ENCODE peak calls at places on chromosome 22, in four cellular contexts. One of them, this sample, is unnamed.

GRCh38 chr22:48096846-48097665 is 1334.6 kb downstream of the TBC1D22A start:
- DNase-seq in RWPE1: no peak
- DNase-seq in upper lobe of right lung: peak
- DNase-seq in dorsolateral prefrontal cortex: peak
- DNase-seq in this sample: no peak

GRCh38 chr22:35043251-35043931 is 22.6 kb upstream of the ISX start:
- DNase-seq in RWPE1: peak
- DNase-seq in upper lobe of right lung: no peak
- DNase-seq in dorsolateral prefrontal cortex: no peak
- DNase-seq in this sample: peak

GRCh38 chr22:19503869-19504268 is 20.3 kb downstream of the CLDN5 start:
- DNase-seq in RWPE1: no peak
- DNase-seq in upper lobe of right lung: peak
- DNase-seq in dorsolateral prefrontal cortex: no peak
- DNase-seq in this sample: no peak

GRCh38 chr22:46104881-46105493 is 45.3 kb upstream of the PPARA start:
- DNase-seq in RWPE1: no peak
- DNase-seq in upper lobe of right lung: no peak
- DNase-seq in dorsolateral prefrontal cortex: no peak
- DNase-seq in this sample: no peak

GRCh38 chr22:24049211-24049610 is 38.1 kb downstream of the CABIN1 start:
- DNase-seq in RWPE1: no peak
- DNase-seq in upper lobe of right lung: no peak
- DNase-seq in dorsolateral prefrontal cortex: no peak
- DNase-seq in this sample: no peak

GRCh38 chr22:28570697-28571373 is 108.8 kb downstream of the TTC28 start:
- DNase-seq in RWPE1: no peak
- DNase-seq in upper lobe of right lung: no peak
- DNase-seq in dorsolateral prefrontal cortex: no peak
- DNase-seq in this sample: no peak

GRCh38 chr22:23889620-23890019 is 4.6 kb upstream of the MIF start:
- DNase-seq in RWPE1: no peak
- DNase-seq in upper lobe of right lung: no peak
- DNase-seq in dorsolateral prefrontal cortex: no peak
- DNase-seq in this sample: no peak

GRCh38 chr22:43867839-43868652 is 5.7 kb upstream of the SULT4A1 start:
- DNase-seq in RWPE1: peak
- DNase-seq in upper lobe of right lung: peak
- DNase-seq in dorsolateral prefrontal cortex: no peak
- DNase-seq in this sample: peak

GRCh38 chr22:24583221-24583971 is 9.5 kb downstream of the LRRC75B start:
- DNase-seq in RWPE1: no peak
- DNase-seq in upper lobe of right lung: no peak
- DNase-seq in dorsolateral prefrontal cortex: no peak
- DNase-seq in this sample: peak

GRCh38 chr22:45502215-45503070 is at the start of gene FBLN1:
- DNase-seq in RWPE1: peak
- DNase-seq in upper lobe of right lung: no peak
- DNase-seq in dorsolateral prefrontal cortex: no peak
- DNase-seq in this sample: no peak

GRCh38 chr22:33758961-33759360 is 161.3 kb downstream of the LARGE1 start:
- DNase-seq in RWPE1: no peak
- DNase-seq in upper lobe of right lung: no peak
- DNase-seq in dorsolateral prefrontal cortex: no peak
- DNase-seq in this sample: no peak

DNA sequence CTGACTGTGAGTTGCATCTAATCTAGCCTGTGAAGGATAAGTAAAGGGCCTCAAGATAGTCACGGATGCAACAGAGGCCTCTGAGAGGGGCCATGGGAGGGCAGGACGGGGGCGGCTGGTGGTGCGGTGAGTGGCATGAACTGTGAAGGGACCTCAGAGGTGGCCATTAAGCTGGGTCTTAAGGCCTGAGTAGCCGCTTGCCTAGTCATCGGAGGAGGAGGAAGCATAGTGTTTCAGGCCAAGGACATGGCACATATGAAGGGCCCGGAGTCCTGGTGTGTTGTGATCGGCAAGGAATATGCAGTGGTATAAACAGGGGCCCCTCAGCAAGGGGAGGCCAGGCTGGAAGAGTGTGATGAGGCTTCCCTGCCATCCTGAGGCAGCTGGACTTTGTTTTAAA is 51.8 kb downstream of the TRIOBP start:
- DNase-seq in RWPE1: no peak
- DNase-seq in upper lobe of right lung: no peak
- DNase-seq in dorsolateral prefrontal cortex: no peak
- DNase-seq in this sample: no peak
- H3K27ac ChIP-seq in RWPE1: peak
- H3K27ac ChIP-seq in upper lobe of right lung: peak
- H3K27ac ChIP-seq in dorsolateral prefrontal cortex: no peak
- H3K27ac ChIP-seq in this sample: no peak

DNA sequence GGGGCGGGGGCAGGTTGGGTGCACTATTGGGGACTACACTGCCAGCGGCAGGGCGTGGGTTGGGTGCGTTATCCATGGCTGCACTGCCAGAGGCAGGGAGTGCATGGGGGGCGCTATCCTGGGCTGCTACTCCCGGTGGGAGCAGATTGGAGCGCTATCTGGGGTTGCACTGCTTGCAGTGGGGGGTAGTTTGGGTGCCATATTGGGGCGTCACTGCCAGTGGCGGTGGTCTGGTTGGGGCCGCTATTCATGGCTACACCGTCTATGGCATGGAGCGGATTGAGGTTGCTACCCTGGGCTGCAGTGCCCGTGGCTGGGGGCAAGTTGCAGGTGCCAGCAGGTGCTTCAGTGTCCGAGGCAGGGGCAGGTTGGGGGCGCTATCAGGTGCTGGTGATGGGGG is 36.2 kb downstream of the C22orf42 start:
- DNase-seq in RWPE1: no peak
- DNase-seq in upper lobe of right lung: no peak
- DNase-seq in dorsolateral prefrontal cortex: no peak
- DNase-seq in this sample: no peak
- H3K27ac ChIP-seq in RWPE1: no peak
- H3K27ac ChIP-seq in upper lobe of right lung: no peak
- H3K27ac ChIP-seq in dorsolateral prefrontal cortex: no peak
- H3K27ac ChIP-seq in this sample: no peak

DNA sequence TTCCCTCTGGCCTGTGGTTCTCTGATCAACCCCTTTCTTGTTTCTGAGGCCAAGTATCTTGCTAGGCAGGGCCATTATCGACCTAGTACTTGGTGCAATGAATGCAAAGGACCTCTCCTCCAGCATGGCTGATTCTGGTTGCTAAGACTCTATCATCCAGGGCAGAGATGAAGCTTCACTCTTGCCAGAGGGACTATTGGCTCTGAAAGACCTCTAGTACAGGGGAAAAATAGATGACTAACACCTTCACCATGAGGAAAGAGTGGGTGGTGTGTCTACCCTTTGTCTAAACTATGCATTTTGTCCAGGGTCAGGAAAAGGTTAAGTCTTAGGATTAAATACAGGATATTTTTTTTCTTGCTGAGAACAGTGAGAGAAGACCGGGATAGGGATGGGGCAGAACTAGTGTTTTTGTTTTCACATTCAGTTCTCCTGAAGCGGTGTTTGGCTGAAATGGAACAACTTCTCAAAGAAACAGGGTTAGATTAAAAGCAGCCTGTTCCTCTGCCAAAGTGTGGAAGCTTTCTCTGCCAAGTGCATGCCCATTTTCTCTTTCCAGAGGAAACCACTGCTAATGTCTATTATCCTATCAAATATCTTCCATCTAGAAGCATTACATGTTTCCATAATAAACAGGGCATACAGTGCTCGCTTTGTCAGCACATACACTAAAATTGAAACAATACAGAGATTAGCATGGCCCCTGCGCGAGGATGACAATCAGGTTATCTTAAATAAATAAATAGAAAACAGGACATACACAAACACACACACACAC is 5.0 kb upstream of the MTFP1 start:
- DNase-seq in RWPE1: peak
- DNase-seq in upper lobe of right lung: no peak
- DNase-seq in dorsolateral prefrontal cortex: no peak
- DNase-seq in this sample: no peak
- H3K27ac ChIP-seq in RWPE1: peak
- H3K27ac ChIP-seq in upper lobe of right lung: no peak
- H3K27ac ChIP-seq in dorsolateral prefrontal cortex: no peak
- H3K27ac ChIP-seq in this sample: peak

GRCh38 chr22:49142281-49142680 is 685.4 kb downstream of the BRD1 start:
- DNase-seq in RWPE1: no peak
- DNase-seq in upper lobe of right lung: no peak
- DNase-seq in dorsolateral prefrontal cortex: peak
- DNase-seq in this sample: no peak
- H3K27ac ChIP-seq in RWPE1: no peak
- H3K27ac ChIP-seq in upper lobe of right lung: no peak
- H3K27ac ChIP-seq in dorsolateral prefrontal cortex: no peak
- H3K27ac ChIP-seq in this sample: no peak

GRCh38 chr22:39317084-39317755 is 2.2 kb downstream of the RPL3 start:
- DNase-seq in RWPE1: no peak
- DNase-seq in upper lobe of right lung: no peak
- DNase-seq in dorsolateral prefrontal cortex: no peak
- DNase-seq in this sample: no peak
- H3K27ac ChIP-seq in RWPE1: peak
- H3K27ac ChIP-seq in upper lobe of right lung: peak
- H3K27ac ChIP-seq in dorsolateral prefrontal cortex: no peak
- H3K27ac ChIP-seq in this sample: peak

GRCh38 chr22:26481694-26482093 is 1.9 kb downstream of the HPS4 start:
- DNase-seq in RWPE1: no peak
- DNase-seq in upper lobe of right lung: no peak
- DNase-seq in dorsolateral prefrontal cortex: no peak
- DNase-seq in this sample: no peak

GRCh38 chr22:26479792-26480610 is 3.6 kb downstream of the HPS4 start:
- DNase-seq in RWPE1: no peak
- DNase-seq in upper lobe of right lung: no peak
- DNase-seq in dorsolateral prefrontal cortex: no peak
- DNase-seq in this sample: no peak

GRCh38 chr22:26481112-26481693 is 2.4 kb downstream of the HPS4 start:
- DNase-seq in RWPE1: no peak
- DNase-seq in upper lobe of right lung: no peak
- DNase-seq in dorsolateral prefrontal cortex: no peak
- DNase-seq in this sample: no peak

GRCh38 chr22:26479043-26479791 is 4.4 kb downstream of the HPS4 start:
- DNase-seq in RWPE1: no peak
- DNase-seq in upper lobe of right lung: no peak
- DNase-seq in dorsolateral prefrontal cortex: peak
- DNase-seq in this sample: no peak

GRCh38 chr22:26480611-26480932 is 3.0 kb downstream of the HPS4 start:
- DNase-seq in RWPE1: no peak
- DNase-seq in upper lobe of right lung: no peak
- DNase-seq in dorsolateral prefrontal cortex: no peak
- DNase-seq in this sample: no peak
- H3K27ac ChIP-seq in RWPE1: peak
- H3K27ac ChIP-seq in upper lobe of right lung: no peak
- H3K27ac ChIP-seq in dorsolateral prefrontal cortex: no peak
- H3K27ac ChIP-seq in this sample: no peak

DNA sequence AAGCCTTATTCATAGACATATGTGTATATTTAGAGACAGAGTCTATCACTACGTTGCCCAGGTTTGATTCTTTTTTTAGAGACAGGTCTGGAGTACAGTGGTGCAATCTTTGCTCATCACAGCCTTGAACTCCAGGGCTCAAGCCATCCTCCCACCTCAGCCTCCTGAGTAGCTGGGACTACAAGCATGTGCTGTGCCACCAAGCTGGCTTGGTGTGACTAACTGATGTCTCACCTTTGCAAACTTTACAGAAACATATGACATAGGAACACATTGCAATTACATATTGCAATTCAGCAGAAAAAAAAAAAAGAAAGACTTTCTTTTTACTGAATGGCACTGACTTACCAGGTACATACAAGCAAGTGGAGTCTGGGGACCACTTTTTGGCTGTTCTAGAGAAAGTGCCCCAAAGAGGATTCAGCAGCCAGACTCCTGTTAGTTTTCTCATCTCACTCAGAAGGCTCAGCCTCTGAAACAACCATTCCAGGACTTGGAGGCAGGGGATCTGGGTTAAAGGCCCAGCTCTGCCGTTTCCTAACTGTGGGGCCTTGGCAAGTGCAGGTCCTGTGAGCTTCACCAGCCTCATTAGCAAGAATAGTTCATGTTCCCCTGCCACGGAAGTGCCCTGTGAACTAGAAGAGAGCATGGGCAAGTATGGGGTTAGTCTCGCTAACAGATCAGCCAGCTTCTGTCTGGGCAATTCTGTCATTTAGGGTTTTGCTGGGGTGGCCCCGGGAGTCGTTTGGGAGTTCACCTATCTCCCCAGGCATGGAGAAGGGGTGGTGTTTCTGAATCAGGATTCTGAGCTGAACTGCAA is 11.2 kb upstream of the NFAM1 start:
- DNase-seq in RWPE1: no peak
- DNase-seq in upper lobe of right lung: no peak
- DNase-seq in dorsolateral prefrontal cortex: no peak
- DNase-seq in this sample: no peak
- H3K27ac ChIP-seq in RWPE1: peak
- H3K27ac ChIP-seq in upper lobe of right lung: peak
- H3K27ac ChIP-seq in dorsolateral prefrontal cortex: peak
- H3K27ac ChIP-seq in this sample: peak

GRCh38 chr22:17575681-17576080 is 12.4 kb downstream of the SLC25A18 start:
- DNase-seq in RWPE1: no peak
- DNase-seq in upper lobe of right lung: no peak
- DNase-seq in dorsolateral prefrontal cortex: no peak
- DNase-seq in this sample: no peak
- H3K27ac ChIP-seq in RWPE1: peak
- H3K27ac ChIP-seq in upper lobe of right lung: no peak
- H3K27ac ChIP-seq in dorsolateral prefrontal cortex: peak
- H3K27ac ChIP-seq in this sample: no peak

DNA sequence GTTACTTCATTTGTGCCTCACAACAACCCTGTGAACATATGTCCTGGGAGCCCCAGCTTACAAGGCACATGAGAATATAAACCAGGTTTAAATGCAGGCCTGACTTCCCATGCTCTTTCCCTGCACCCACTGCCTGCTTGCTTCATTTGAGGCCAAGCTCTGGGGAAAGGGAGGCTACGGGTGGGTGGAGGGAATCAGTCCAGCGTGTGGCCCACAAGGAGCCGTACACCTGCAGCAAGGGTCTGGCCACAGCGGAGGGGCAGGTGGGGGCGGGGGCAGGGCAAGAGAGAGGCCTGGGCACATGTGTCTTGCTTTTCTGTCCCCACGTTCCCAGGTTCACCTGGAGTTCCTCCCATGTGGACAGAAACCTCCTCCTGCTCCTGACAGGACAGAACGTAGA is 26.2 kb downstream of the FAM83F start:
- DNase-seq in RWPE1: no peak
- DNase-seq in upper lobe of right lung: no peak
- DNase-seq in dorsolateral prefrontal cortex: no peak
- DNase-seq in this sample: no peak
- H3K27ac ChIP-seq in RWPE1: peak
- H3K27ac ChIP-seq in upper lobe of right lung: no peak
- H3K27ac ChIP-seq in dorsolateral prefrontal cortex: no peak
- H3K27ac ChIP-seq in this sample: no peak